ENCODE peak calls at places on chromosomes 16 and 17, in nine cellular contexts. V is heart left ventricle; Q is CD8-positive, alpha-beta memory T cell; F is GM23248; D is right atrium auricular region; G is uterus; E is mammary epithelial cell; M is esophagus squamous epithelium; K is suprapubic skin. A is an unnamed sample. For H3K4me1, the result is how much of the 10 kb centered on the place peaks cover.

GRCh38 chr16:51408357-51408756 is 257.3 kb upstream of the SALL1 start:
- DNase-seq in E (peak), G (no peak), Q (no peak), K (no peak), M (no peak), D (no peak), V (no peak), F (peak), A (no peak)

GRCh38 chr16:54432481-54433229 is 146.1 kb upstream of the IRX3 start:
- DNase-seq in V (no peak), M (no peak), D (no peak), E (no peak), K (no peak), G (no peak), F (no peak), Q (no peak), A (no peak)

GRCh38 chr16:2475413-2476344 is 752 bp downstream of the TBC1D24 start:
- DNase-seq in Q (peak), F (peak), G (no peak), E (no peak), V (no peak), K (no peak), M (no peak), D (no peak), A (no peak)

GRCh38 chr17:28953444-28954118 is 2.3 kb upstream of the PHF12 start:
- DNase-seq in M (no peak), V (no peak), G (peak), E (peak), F (peak), D (no peak), Q (peak), K (no peak), A (peak)

GRCh38 chr17:72677714-72678390 is 414.6 kb downstream of the SLC39A11 start:
- DNase-seq in F (peak), M (no peak), V (no peak), K (no peak), G (no peak), D (no peak), Q (no peak), E (no peak), A (no peak)

GRCh38 chr17:19005442-19005773 is 844 bp upstream of the FAM83G start:
- DNase-seq in D (no peak), K (no peak), V (no peak), M (no peak), F (no peak), E (no peak), G (no peak), Q (no peak), A (no peak)

GRCh38 chr17:29620271-29620670 is 2.4 kb downstream of the CORO6 start:
- DNase-seq in K (no peak), G (no peak), F (peak), Q (no peak), D (no peak), M (no peak), V (no peak), E (peak), A (no peak)

GRCh38 chr16:53865492-53865863 is 161.5 kb downstream of the FTO start:
- DNase-seq in Q (no peak), D (no peak), K (no peak), V (no peak), G (no peak), M (no peak), E (peak), F (peak), A (no peak)

GRCh38 chr17:45227631-45228120 is 6.0 kb downstream of the FMNL1 start:
- DNase-seq in K (no peak), M (no peak), F (no peak), D (no peak), G (no peak), V (peak), Q (no peak), E (no peak), A (no peak)

GRCh38 chr16:78576941-78577340 is 477.5 kb downstream of the WWOX start:
- DNase-seq in D (no peak), E (peak), V (no peak), F (no peak), M (no peak), K (no peak), Q (no peak), G (no peak), A (no peak)

GRCh38 chr17:3916013-3916696 is at the start of gene P2RX1:
- DNase-seq in K (no peak), Q (no peak), E (no peak), D (no peak), V (no peak), G (no peak), F (no peak), M (no peak), A (no peak)

GRCh38 chr16:5560084-5560483 is 462.5 kb upstream of the EEF2KMT start:
- DNase-seq in M (no peak), K (no peak), D (no peak), E (no peak), Q (no peak), F (peak), V (no peak), G (no peak), A (no peak)

GRCh38 chr16:5557966-5558365 is 460.4 kb upstream of the EEF2KMT start:
- DNase-seq in K (no peak), G (no peak), F (no peak), V (no peak), D (no peak), Q (no peak), E (no peak), M (no peak), A (no peak)

GRCh38 chr16:5551909-5552308 is 454.3 kb upstream of the EEF2KMT start:
- DNase-seq in Q (no peak), K (no peak), D (no peak), G (no peak), E (no peak), F (no peak), M (no peak), V (no peak), A (no peak)

DNA sequence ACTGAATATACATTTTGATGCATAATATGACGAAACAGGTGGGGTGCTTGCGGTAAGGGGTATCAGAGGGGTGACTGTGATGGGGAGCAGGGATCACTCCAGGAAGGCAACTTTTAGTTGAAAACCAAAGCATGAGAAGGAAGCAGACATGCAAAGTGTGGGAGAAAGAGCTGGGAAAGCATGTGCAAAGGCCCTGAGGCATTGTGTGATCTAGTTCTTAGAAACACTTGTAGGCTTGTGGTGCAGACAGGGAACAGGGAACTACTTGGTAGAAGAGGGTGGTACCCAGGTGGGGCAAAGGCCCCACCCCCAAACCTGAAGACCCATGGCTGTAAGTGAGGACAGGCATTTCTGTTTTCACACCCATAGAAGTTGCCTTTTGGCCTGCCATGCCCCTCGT is 459.9 kb upstream of the EEF2KMT start:
- DNase-seq in V (no peak), G (no peak), F (no peak), D (no peak), M (no peak), E (no peak), Q (no peak), K (no peak), A (no peak)
- H3K4me1 ChIP-seq in V (under half), G (under half), F (under half), D (under half), M (under half), E (under half), Q (under half), K (under half), A (under half)

GRCh38 chr16:57815987-57816745 is 13.9 kb upstream of the KIFC3 start:
- DNase-seq in F (peak), K (peak), E (peak), G (peak), V (peak), D (peak), M (peak), Q (peak), A (peak)
- H3K27ac ChIP-seq in F (peak), K (peak), E (peak), G (peak), V (peak), D (peak), M (peak), Q (peak), A (no peak)

GRCh38 chr16:58002411-58002790 is 1.2 kb downstream of the USB1 start:
- DNase-seq in E (no peak), G (no peak), D (no peak), Q (no peak), M (no peak), K (no peak), V (no peak), F (no peak), A (no peak)
- H3K4me3 ChIP-seq in E (no peak), G (no peak), D (no peak), Q (no peak), M (no peak), K (no peak), V (no peak), F (no peak), A (no peak)

DNA sequence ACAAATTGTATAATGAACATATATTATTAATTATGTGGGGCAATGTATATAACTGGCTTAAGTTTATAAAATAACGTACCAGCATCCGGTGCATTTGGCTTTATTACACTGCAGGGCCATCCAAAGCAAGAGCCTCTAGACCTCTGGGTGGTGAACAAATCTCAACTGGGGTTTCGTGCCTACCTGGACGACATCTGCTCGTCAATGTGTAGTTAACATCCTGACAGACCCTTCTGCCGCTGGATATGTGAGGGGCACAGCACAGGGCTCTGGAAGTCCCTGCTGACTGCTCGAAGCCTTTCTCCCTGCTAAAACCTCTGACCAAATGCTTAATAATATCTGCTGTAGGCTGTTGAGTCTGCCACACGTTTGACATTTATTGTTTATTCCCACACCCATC is 2.3 kb downstream of the TMEM186 start:
- DNase-seq in E (no peak), F (no peak), Q (no peak), G (no peak), M (no peak), D (no peak), V (no peak), K (no peak), A (no peak)
- H3K4me1 ChIP-seq in E (under half), F (under half), Q (under half), G (under half), M (under half), D (under half), V (under half), K (under half), A (under half)

GRCh38 chr16:4664538-4665418 is 28.6 kb upstream of the NUDT16L1 start:
- DNase-seq in E (peak), F (no peak), K (no peak), M (no peak), Q (peak), G (peak), V (peak), D (no peak), A (peak)
- H3K27ac ChIP-seq in E (no peak), F (no peak), K (no peak), M (peak), Q (peak), G (peak), V (peak), D (no peak), A (peak)

GRCh38 chr17:41118721-41119120 is 548 bp upstream of the KRTAP4-11 start:
- DNase-seq in D (no peak), V (no peak), F (no peak), G (no peak), M (no peak), K (no peak), E (no peak), Q (no peak), A (no peak)

GRCh38 chr17:41116292-41116691 is 1.9 kb downstream of the KRTAP4-11 start:
- DNase-seq in K (no peak), Q (no peak), G (no peak), E (no peak), M (no peak), D (no peak), V (no peak), F (no peak), A (no peak)

GRCh38 chr17:41125064-41125463 is 1.1 kb upstream of the KRTAP4-12 start:
- DNase-seq in Q (no peak), V (no peak), M (no peak), G (no peak), D (no peak), E (no peak), F (no peak), K (no peak), A (no peak)

GRCh38 chr17:41126412-41126811 is 2.4 kb upstream of the KRTAP4-12 start:
- DNase-seq in V (no peak), D (no peak), E (no peak), K (no peak), G (no peak), F (no peak), Q (no peak), M (no peak), A (no peak)

GRCh38 chr17:41121742-41122141 is 2.2 kb downstream of the KRTAP4-12 start:
- DNase-seq in G (no peak), K (no peak), E (no peak), Q (no peak), F (no peak), M (no peak), D (no peak), V (no peak), A (no peak)
- H3K4me3 ChIP-seq in G (no peak), K (no peak), E (no peak), Q (no peak), F (no peak), M (no peak), D (no peak), V (no peak), A (no peak)

GRCh38 chr17:83053021-83053778 is 26.2 kb upstream of the METRNL start:
- DNase-seq in D (no peak), E (no peak), Q (no peak), F (peak), K (no peak), G (peak), V (no peak), M (no peak), A (no peak)

GRCh38 chr17:83050651-83051422 is 28.6 kb upstream of the METRNL start:
- DNase-seq in F (peak), K (no peak), G (no peak), Q (no peak), E (no peak), V (peak), D (no peak), M (no peak), A (no peak)

GRCh38 chr17:83053779-83054451 is 25.5 kb upstream of the METRNL start:
- DNase-seq in V (peak), E (no peak), G (peak), M (no peak), K (no peak), Q (peak), D (no peak), F (no peak), A (no peak)

GRCh38 chr17:83051423-83052240 is 27.8 kb upstream of the METRNL start:
- DNase-seq in K (peak), Q (peak), F (peak), M (peak), G (peak), V (peak), D (peak), E (peak), A (peak)

DNA sequence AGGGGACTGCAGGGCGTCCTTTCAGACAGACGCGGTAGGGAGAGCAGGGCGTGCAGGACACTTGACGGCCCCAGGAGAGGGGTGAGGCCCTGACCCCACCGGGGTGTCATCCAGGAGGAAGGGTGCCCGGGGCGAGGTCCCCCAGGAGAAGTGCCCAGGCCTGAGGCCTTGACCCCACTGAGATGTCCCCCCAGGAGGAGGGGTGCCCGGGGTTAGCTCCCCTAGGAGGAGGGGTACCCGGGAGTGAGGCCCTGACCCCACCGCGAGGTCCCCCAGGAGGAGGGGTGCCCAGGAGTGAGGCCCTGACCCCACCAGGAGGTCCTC is 27.2 kb upstream of the METRNL start:
- DNase-seq in K (peak), Q (no peak), E (no peak), G (no peak), D (no peak), V (no peak), M (no peak), F (no peak), A (no peak)
- H3K4me1 ChIP-seq in K (under half), Q (under half), E (under half), G (under half), D (under half), V (under half), M (under half), F (under half), A (under half)

A was measured in effector memory CD4-positive, alpha-beta T cell.